ENCODE peak calls at places on chromosomes 3 and 15, in six cellular contexts. C is activated CD8-positive, alpha-beta memory T cell treated with anti-CD3 and anti-CD28 coated beads for 48 hours; I is endothelial cell of umbilical vein; H is activated CD4-positive, alpha-beta T cell treated with anti-CD3 and anti-CD28 coated beads, Interleukin-2, amount 50 U/mL, for 1 hour; K is HCEC 1CT; Z is NCI-H2081 treated with DMSO at 0.1 percent for 48 hours. A is an unnamed sample.

GRCh38 chr3:183253961-183254815 is 1.1 kb downstream of the B3GNT5 start:
- DNase-seq in K (peak; percentile 39), H (no peak), Z (no peak), C (no peak), I (peak; percentile 55), A (no peak)

GRCh38 chr3:50204804-50205718 is at the start of gene SLC38A3:
- DNase-seq in C (no peak), I (peak; percentile 31), Z (no peak), K (no peak), H (no peak), A (no peak)

GRCh38 chr15:64905119-64905831 is 6.4 kb upstream of the ANKDD1A start:
- DNase-seq in C (no peak), H (peak; percentile 77), Z (no peak), K (peak; percentile 56), I (peak; percentile 79), A (no peak)

GRCh38 chr3:175911937-175912336 is 1052.8 kb downstream of the NAALADL2 start:
- DNase-seq in K (no peak), C (no peak), I (no peak), Z (no peak), H (no peak), A (no peak)

GRCh38 chr3:124113475-124113874 is 121.6 kb upstream of the ROPN1 start:
- DNase-seq in H (no peak), I (no peak), Z (no peak), K (no peak), C (no peak), A (no peak)

GRCh38 chr3:13012228-13012691 is 61.0 kb downstream of the IQSEC1 start:
- DNase-seq in H (peak; percentile 44), I (no peak), Z (no peak), K (no peak), C (no peak), A (peak; percentile 78)

GRCh38 chr15:55715355-55716076 is 27.4 kb downstream of the PRTG start:
- DNase-seq in H (no peak), C (no peak), K (no peak), I (no peak), Z (no peak), A (no peak)

GRCh38 chr3:131217296-131217741 is 164.3 kb upstream of the NUDT16 start:
- DNase-seq in H (no peak), C (no peak), I (no peak), Z (no peak), K (no peak), A (no peak)

GRCh38 chr3:13866406-13866965 is 13.4 kb downstream of the WNT7A start:
- DNase-seq in I (no peak), Z (no peak), H (peak; percentile 57), K (no peak), C (no peak), A (peak; percentile 74)

GRCh38 chr3:66326340-66326739 is 105.5 kb downstream of the SLC25A26 start:
- DNase-seq in C (no peak), H (no peak), Z (no peak), K (no peak), I (no peak), A (no peak)

GRCh38 chr3:44478606-44479094 is 1.2 kb upstream of the ZNF445 start:
- DNase-seq in K (no peak), C (no peak), I (no peak), H (no peak), Z (no peak), A (no peak)

GRCh38 chr3:52153389-52154096 is 680 bp downstream of the POC1A start:
- DNase-seq in C (no peak), K (peak; percentile 41), I (no peak), H (no peak), Z (peak; percentile 23), A (peak; percentile 44)

GRCh38 chr3:69612791-69613190 is 126.5 kb upstream of the MITF start:
- DNase-seq in H (no peak), K (no peak), C (no peak), Z (no peak), I (no peak), A (no peak)

GRCh38 chr3:114020907-114021306 is 35.4 kb downstream of the CCDC191 start:
- DNase-seq in C (no peak), K (no peak), H (no peak), I (no peak), Z (no peak), A (no peak)

A was measured in DND-41.